ENCODE peak calls at places on chromosomes 5 and 9, in eight cellular contexts. G is IMR-90; J is NCI-H526 treated with DMSO at 0.1 percent for 48 hours; Q is sigmoid colon; S is activated effector memory CD4-positive, alpha-beta T cell treated with Interleukin-2 at 50 U/mL for 16 hours; A is ELR; Z is nucleus accumbens; O is activated T-cell treated with anti-CD3 and anti-CD28 coated beads for 1 hour. X is an unnamed sample.

GRCh38 chr9:8365029-8365428 is 565.5 kb upstream of the DMAC1 start:
- DNase-seq in O (no peak), S (no peak), Z (no peak), Q (no peak), G (peak), A (no peak), J (no peak), X (peak)

GRCh38 chr9:35517136-35517535 is 27.2 kb downstream of the RUSC2 start:
- DNase-seq in G (peak), Q (no peak), J (peak), A (peak), Z (peak), S (no peak), O (no peak), X (peak)

GRCh38 chr9:36934478-36935065 is 99.5 kb downstream of the PAX5 start:
- DNase-seq in Z (no peak), O (no peak), A (no peak), S (no peak), G (no peak), J (no peak), Q (no peak), X (no peak)

GRCh38 chr9:74497750-74498615 is 848 bp downstream of the RORB start:
- DNase-seq in Q (no peak), J (no peak), Z (no peak), A (peak), S (no peak), O (no peak), G (no peak), X (peak)

GRCh38 chr5:75037106-75037505 is 15.3 kb downstream of the GCNT4 start:
- DNase-seq in Q (no peak), J (no peak), G (peak), Z (peak), S (no peak), O (no peak), A (peak), X (peak)

GRCh38 chr5:152532714-152533113 is 127.6 kb upstream of the NMUR2 start:
- DNase-seq in Z (no peak), J (peak), Q (no peak), O (no peak), A (peak), S (no peak), G (peak), X (peak)

GRCh38 chr5:10317825-10318682 is 10.4 kb upstream of the CMBL start:
- DNase-seq in Z (no peak), J (no peak), S (no peak), Q (peak), G (no peak), O (no peak), A (peak), X (peak)

GRCh38 chr5:54743997-54744788 is 226.6 kb downstream of the SNX18 start:
- DNase-seq in G (peak), A (peak), Z (no peak), O (peak), S (peak), J (no peak), Q (no peak), X (peak)

GRCh38 chr9:134181648-134182034 is 17.3 kb upstream of the RNU6ATAC start:
- DNase-seq in J (no peak), S (no peak), O (no peak), G (no peak), Z (no peak), A (no peak), Q (peak), X (no peak)

GRCh38 chr9:98935064-98935463 is 8.6 kb upstream of the COL15A1 start:
- DNase-seq in J (no peak), Z (no peak), O (no peak), G (no peak), S (no peak), Q (no peak), A (no peak), X (no peak)

GRCh38 chr9:126885089-126885753 is 24.8 kb downstream of the ZBTB34 start:
- DNase-seq in J (no peak), A (peak), Q (no peak), G (peak), S (no peak), O (no peak), Z (no peak), X (peak)

GRCh38 chr5:91906494-91906893 is 523.4 kb upstream of the ARRDC3 start:
- DNase-seq in O (no peak), Z (no peak), G (no peak), S (no peak), Q (no peak), J (no peak), A (no peak), X (no peak)

GRCh38 chr5:173001229-173001841 is 17.8 kb downstream of the ATP6V0E1 start:
- DNase-seq in O (no peak), G (no peak), A (no peak), J (no peak), Q (no peak), S (no peak), Z (no peak), X (no peak)

GRCh38 chr5:55816342-55816741 is 34.8 kb upstream of the IL31RA start:
- DNase-seq in J (no peak), Z (no peak), S (no peak), A (peak), Q (no peak), G (peak), O (no peak), X (peak)

GRCh38 chr9:138047469-138048040 is 170.0 kb downstream of the CACNA1B start:
- DNase-seq in Q (peak), S (no peak), G (no peak), Z (no peak), O (no peak), A (no peak), J (no peak), X (no peak)

GRCh38 chr5:67474597-67475238 is 278.1 kb upstream of the CD180 start:
- DNase-seq in G (no peak), A (no peak), Q (no peak), O (no peak), S (no peak), J (no peak), Z (no peak), X (no peak)

GRCh38 chr5:96885518-96886338 is 9.4 kb downstream of the ERAP2 start:
- DNase-seq in J (no peak), G (no peak), Z (no peak), O (no peak), A (no peak), Q (no peak), S (no peak), X (peak)

GRCh38 chr5:142409253-142409594 is 84.4 kb upstream of the SPRY4 start:
- DNase-seq in G (no peak), O (no peak), Z (no peak), J (no peak), A (no peak), Q (no peak), S (no peak), X (no peak)

GRCh38 chr9:128072144-128073021 is 4.4 kb downstream of the SLC25A25 start:
- DNase-seq in G (peak), J (no peak), S (peak), Q (peak), O (peak), Z (peak), A (peak), X (peak)

GRCh38 chr5:73820321-73820720 is 194.3 kb downstream of the ARHGEF28 start:
- DNase-seq in S (no peak), O (no peak), A (no peak), G (no peak), Z (no peak), J (no peak), Q (no peak), X (no peak)

GRCh38 chr9:16870606-16871357 is at the start of gene BNC2:
- DNase-seq in S (no peak), J (peak), A (peak), G (peak), O (no peak), Z (no peak), Q (peak), X (peak)